ENCODE peak calls at places on chromosomes 12 and 14, in five cellular contexts. K is IMR-90, Y is neuronal stem cell, X is mesenchymal stem cell, M is trophoblast cell. P is an unnamed sample.

GRCh38 chr12:25438638-25439037 is 114.4 kb downstream of the LMNTD1 start:
- DNase-seq in K (peak), Y (no peak), X (peak), M (peak), P (no peak)

GRCh38 chr12:19971396-19971802 is 396.9 kb upstream of the PDE3A start:
- DNase-seq in K (no peak), Y (peak), X (peak), M (peak), P (peak)

GRCh38 chr12:106584104-106585064 is 1.6 kb downstream of the RFX4 start:
- DNase-seq in K (no peak), Y (peak), X (peak), M (no peak), P (peak)

GRCh38 chr14:99687284-99688209 is 3.4 kb downstream of the CYP46A1 start:
- DNase-seq in K (no peak), Y (peak), X (no peak), M (peak), P (peak)

GRCh38 chr12:116303076-116303465 is 25.6 kb upstream of the MED13L start:
- DNase-seq in K (no peak), Y (no peak), X (no peak), M (no peak), P (no peak)

GRCh38 chr12:19430988-19431387 is 8.3 kb upstream of the AEBP2 start:
- DNase-seq in K (no peak), Y (no peak), X (no peak), M (peak), P (no peak)

GRCh38 chr12:19273482-19274330 is 144.2 kb downstream of the PLEKHA5 start:
- DNase-seq in K (peak), Y (no peak), X (peak), M (peak), P (no peak)

GRCh38 chr12:5733136-5733755 is 211.8 kb downstream of the ANO2 start:
- DNase-seq in K (peak), Y (no peak), X (no peak), M (no peak), P (peak)

GRCh38 chr14:66066991-66067788 is 419.0 kb upstream of the CCDC196 start:
- DNase-seq in K (no peak), Y (no peak), X (no peak), M (no peak), P (no peak)

GRCh38 chr12:107803092-107803491 is 28.6 kb downstream of the ASCL4 start:
- DNase-seq in K (no peak), Y (no peak), X (no peak), M (no peak), P (no peak)

GRCh38 chr12:130331146-130331545 is 6.5 kb upstream of the PIWIL1 start:
- DNase-seq in K (no peak), Y (no peak), X (no peak), M (no peak), P (peak)

GRCh38 chr12:43662736-43663135 is 95.9 kb downstream of the PUS7L start:
- DNase-seq in K (no peak), Y (no peak), X (no peak), M (no peak), P (no peak)

GRCh38 chr14:95059126-95059525 is 98.2 kb downstream of the DICER1 start:
- DNase-seq in K (no peak), Y (no peak), X (no peak), M (no peak), P (no peak)

GRCh38 chr12:27524489-27524835 is 456 bp downstream of the PPFIBP1 start:
- DNase-seq in K (no peak), Y (no peak), X (no peak), M (no peak), P (no peak)

GRCh38 chr14:52961060-52961639 is 10.3 kb upstream of the FERMT2 start:
- DNase-seq in K (peak), Y (no peak), X (peak), M (peak), P (peak)

GRCh38 chr12:48788852-48789775 is at the start of gene ADCY6:
- DNase-seq in K (peak), Y (peak), X (peak), M (peak), P (peak)

GRCh38 chr12:6180300-6181051 is 19.7 kb upstream of the CD9 start:
- DNase-seq in K (peak), Y (no peak), X (peak), M (peak), P (peak)

GRCh38 chr14:104136472-104137296 is 1.7 kb upstream of the KIF26A start:
- DNase-seq in K (no peak), Y (no peak), X (no peak), M (no peak), P (peak)

GRCh38 chr14:30621354-30621953 is 665 bp upstream of the SCFD1 start:
- DNase-seq in K (peak), Y (peak), X (no peak), M (peak), P (peak)

GRCh38 chr14:31927348-31927826 is 149.7 kb upstream of the ARHGAP5 start:
- DNase-seq in K (peak), Y (no peak), X (peak), M (peak), P (peak)

GRCh38 chr14:93476305-93476704 is 45.6 kb downstream of the UNC79 start:
- DNase-seq in K (no peak), Y (no peak), X (no peak), M (no peak), P (no peak)

GRCh38 chr12:55392032-55392795 is 8.1 kb upstream of the OR6C65 start:
- DNase-seq in K (no peak), Y (no peak), X (no peak), M (no peak), P (peak)

GRCh38 chr12:47120736-47121135 is 41.0 kb upstream of the AMIGO2 start:
- DNase-seq in K (no peak), Y (no peak), X (no peak), M (no peak), P (no peak)

GRCh38 chr14:31205681-31206535 is 1.7 kb downstream of the HECTD1 start:
- DNase-seq in K (peak), Y (no peak), X (peak), M (peak), P (no peak)

GRCh38 chr12:87801860-87802720 is 227.1 kb downstream of the C12orf50 start:
- DNase-seq in K (no peak), Y (no peak), X (no peak), M (no peak), P (no peak)

GRCh38 chr12:1859643-1860042 is 39.3 kb downstream of the LRTM2 start:
- DNase-seq in K (peak), Y (no peak), X (peak), M (peak), P (peak)

GRCh38 chr12:62843714-62844113 is 91.2 kb downstream of the PPM1H start:
- DNase-seq in K (no peak), Y (no peak), X (no peak), M (no peak), P (no peak)

GRCh38 chr14:102538598-102539543 is 29.3 kb upstream of the ANKRD9 start:
- DNase-seq in K (no peak), Y (no peak), X (no peak), M (no peak), P (no peak)

GRCh38 chr14:102541771-102542170 is 32.2 kb upstream of the ANKRD9 start:
- DNase-seq in K (no peak), Y (no peak), X (no peak), M (no peak), P (peak)

GRCh38 chr14:102537981-102538597 is 28.5 kb upstream of the ANKRD9 start:
- DNase-seq in K (no peak), Y (no peak), X (no peak), M (no peak), P (no peak)

GRCh38 chr14:102540310-102541028 is 30.9 kb upstream of the ANKRD9 start:
- DNase-seq in K (peak), Y (no peak), X (no peak), M (peak), P (no peak)

GRCh38 chr14:102539544-102540309 is 30.2 kb upstream of the ANKRD9 start:
- DNase-seq in K (peak), Y (no peak), X (no peak), M (peak), P (no peak)
- H4K8ac ChIP-seq in K (no peak), Y (peak), X (no peak), M (no peak), P (no peak)

DNA sequence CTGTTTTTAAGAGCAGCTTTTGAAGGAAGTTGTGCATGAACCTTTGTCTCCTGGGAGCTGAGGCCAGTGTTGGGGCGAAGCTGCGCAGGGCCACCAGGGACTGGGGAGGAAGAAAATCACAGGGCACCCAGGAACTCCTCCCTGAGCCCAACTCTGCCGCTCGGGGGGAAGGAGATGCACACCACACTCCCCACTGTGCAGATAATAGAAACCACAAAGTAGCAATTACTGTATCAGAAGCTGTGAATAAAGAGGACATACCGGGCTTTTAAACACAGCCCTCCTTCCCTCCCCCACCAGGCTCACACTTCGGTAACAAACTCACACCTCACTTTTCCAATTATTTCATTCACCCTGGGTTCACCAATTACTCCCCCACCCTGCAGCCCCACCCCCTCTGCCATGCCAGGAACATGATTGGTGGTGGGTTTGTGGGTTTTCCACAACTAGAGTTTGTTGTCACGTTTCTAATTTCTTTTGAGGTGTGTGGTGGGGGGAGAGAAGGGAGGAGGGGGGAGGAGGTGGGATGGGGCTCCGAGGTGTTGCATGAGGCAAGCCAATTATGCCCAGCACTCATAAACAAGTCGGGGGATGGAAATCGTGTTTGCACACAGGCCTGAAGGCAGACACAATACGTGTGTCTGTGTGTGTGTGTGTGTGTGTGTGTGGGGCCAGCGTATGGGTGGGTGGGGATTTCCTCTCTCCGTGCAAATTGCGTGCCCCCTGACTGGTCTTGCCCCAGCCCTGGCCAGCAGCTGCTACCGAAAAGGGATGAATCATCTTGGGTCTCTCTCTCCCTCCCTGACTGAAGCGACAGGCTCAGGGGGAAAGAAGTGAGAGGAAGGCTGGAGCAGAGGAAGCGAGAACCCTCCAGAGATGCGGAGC is 103.3 kb downstream of the RBM19 start:
- DNase-seq in K (peak), Y (no peak), X (peak), M (no peak), P (peak)
- H2BK120ac ChIP-seq in K (peak), Y (no peak), X (no peak), M (no peak), P (no peak)

GRCh38 chr12:76927170-76927784 is 48.5 kb upstream of the CSRP2 start:
- DNase-seq in K (peak), Y (peak), X (peak), M (peak), P (peak)
- H4K8ac ChIP-seq in K (no peak), Y (no peak), X (no peak), M (no peak), P (no peak)

DNA sequence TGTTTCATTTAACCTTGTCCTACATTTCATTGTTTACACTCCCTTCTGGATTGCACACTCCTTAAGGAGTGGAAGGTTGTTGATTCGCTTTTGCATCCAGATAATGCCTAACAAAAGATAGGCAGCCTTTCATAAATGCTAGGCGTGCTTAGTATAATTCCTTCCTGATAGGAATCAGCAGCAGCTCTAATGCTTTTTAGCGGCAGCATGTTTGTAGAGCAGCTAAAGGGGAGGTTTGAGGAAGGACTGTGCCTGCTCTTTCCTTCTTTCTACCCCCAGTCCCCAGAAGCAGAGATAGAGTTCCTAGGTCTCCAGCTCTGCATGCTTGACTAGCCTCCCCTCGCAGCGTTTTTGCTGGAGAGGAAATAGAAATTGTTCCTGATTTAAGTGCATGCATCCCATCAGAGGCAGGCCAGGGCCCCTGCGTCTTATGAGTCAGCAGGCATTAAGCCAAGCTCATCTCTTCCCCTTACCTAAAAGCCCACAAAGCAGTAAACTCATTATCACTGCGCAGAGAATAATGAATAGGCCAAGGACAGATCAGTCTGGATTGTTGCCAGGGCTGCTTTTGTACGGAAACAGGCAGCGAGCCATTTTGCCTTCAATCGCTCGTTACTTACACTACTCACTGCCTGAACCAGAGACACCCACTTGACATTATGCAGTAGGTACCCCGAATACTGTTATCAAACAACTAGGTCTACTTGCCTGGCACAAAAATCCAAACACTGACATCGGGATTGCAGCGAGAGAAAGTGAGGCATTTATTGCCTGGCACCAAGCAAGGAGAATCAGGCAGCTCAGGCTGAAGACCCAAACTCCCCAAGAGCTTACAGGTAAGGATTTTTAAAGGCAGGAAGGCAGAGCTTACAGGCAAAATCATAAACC is 14.1 kb upstream of the TBPL2 start:
- DNase-seq in K (peak), Y (no peak), X (peak), M (peak), P (no peak)
- H2BK120ac ChIP-seq in K (peak), Y (no peak), X (no peak), M (peak), P (no peak)

GRCh38 chr14:74955229-74955999 is at the start of gene PGF:
- DNase-seq in K (no peak), Y (peak), X (peak), M (peak), P (peak)
- H4K8ac ChIP-seq in K (no peak), Y (no peak), X (peak), M (peak), P (no peak)

GRCh38 chr14:61101803-61102548 is 120.9 kb downstream of the SLC38A6 start:
- DNase-seq in K (peak), Y (no peak), X (peak), M (peak), P (peak)

GRCh38 chr14:61104358-61104757 is 123.3 kb downstream of the SLC38A6 start:
- DNase-seq in K (no peak), Y (no peak), X (no peak), M (no peak), P (no peak)

GRCh38 chr14:61102549-61103466 is 121.8 kb downstream of the SLC38A6 start:
- DNase-seq in K (no peak), Y (no peak), X (no peak), M (no peak), P (no peak)

GRCh38 chr14:61106627-61107147 is 125.6 kb downstream of the SLC38A6 start:
- DNase-seq in K (no peak), Y (no peak), X (no peak), M (no peak), P (peak)

GRCh38 chr14:61103541-61104339 is 122.7 kb downstream of the SLC38A6 start:
- DNase-seq in K (peak), Y (no peak), X (peak), M (peak), P (peak)
- H2BK120ac ChIP-seq in K (peak), Y (no peak), X (peak), M (peak), P (no peak)

GRCh38 chr14:72970824-72971434 is 44.7 kb downstream of the DCAF4 start:
- DNase-seq in K (no peak), Y (no peak), X (no peak), M (no peak), P (no peak)

GRCh38 chr14:72965249-72965648 is 39.0 kb downstream of the DCAF4 start:
- DNase-seq in K (peak), Y (no peak), X (peak), M (peak), P (no peak)

GRCh38 chr14:72966038-72966437 is 39.8 kb downstream of the DCAF4 start:
- DNase-seq in K (no peak), Y (no peak), X (no peak), M (peak), P (no peak)

GRCh38 chr14:72974661-72975060 is 48.4 kb downstream of the DCAF4 start:
- DNase-seq in K (no peak), Y (no peak), X (no peak), M (no peak), P (no peak)

GRCh38 chr14:72970058-72970630 is 43.9 kb downstream of the DCAF4 start:
- DNase-seq in K (no peak), Y (no peak), X (no peak), M (no peak), P (no peak)
- H4K8ac ChIP-seq in K (no peak), Y (no peak), X (no peak), M (no peak), P (no peak)

DNA sequence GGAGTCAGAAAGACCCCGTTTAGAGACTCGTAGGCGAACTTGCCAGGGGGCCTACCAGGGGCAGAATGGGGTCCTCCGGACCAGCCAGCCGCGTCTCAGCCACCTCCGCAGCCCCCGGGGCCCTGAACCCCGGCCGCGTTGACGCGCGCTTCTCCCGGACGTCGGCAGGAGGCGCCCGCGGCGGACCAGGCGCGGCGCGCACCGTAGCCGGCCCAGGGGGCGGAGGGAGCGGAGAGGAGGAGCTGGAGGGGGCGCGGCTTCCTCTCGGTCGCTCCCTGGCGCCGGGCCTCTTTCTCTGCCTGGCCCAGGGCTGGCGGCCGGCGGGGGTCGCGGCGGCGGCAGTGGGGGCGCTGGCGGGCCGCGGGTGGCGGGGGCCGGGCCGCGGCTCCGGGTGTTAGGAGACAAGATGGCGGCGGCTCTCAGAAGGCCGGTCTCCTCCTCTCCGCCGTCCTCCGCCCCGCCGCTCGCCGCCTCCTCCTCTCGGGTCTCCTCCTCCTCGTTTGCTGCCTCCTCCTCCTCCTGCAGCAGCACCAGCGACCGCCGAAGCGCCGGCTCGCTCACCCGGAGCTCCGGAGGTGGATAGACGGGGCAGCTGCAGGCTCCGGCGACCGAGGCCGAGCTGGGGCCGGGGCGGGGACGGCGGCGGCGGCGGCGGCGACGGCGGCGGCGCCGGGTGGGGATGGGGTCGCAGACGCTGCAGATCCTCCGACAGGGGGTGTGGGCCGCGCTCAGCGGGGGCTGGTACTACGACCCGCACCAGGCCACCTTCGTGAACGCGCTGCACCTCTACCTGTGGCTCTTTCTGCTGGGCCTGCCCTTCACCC is at the start of gene PCNX1:
- DNase-seq in K (peak), Y (peak), X (peak), M (peak), P (peak)
- H2BK120ac ChIP-seq in K (peak), Y (peak), X (peak), M (peak), P (no peak)